ENCODE peak calls at places on chromosomes 5 and 9, in ten cellular contexts. One of them, this sample, is unnamed.

GRCh38 chr5:146313027-146313426 is 25.6 kb upstream of the POU4F3 start:
- DNase-seq in GM12891: no peak
- DNase-seq in NCI-H2081: no peak
- DNase-seq in aorta: no peak
- DNase-seq in stimulated activated CD4-positive, alpha-beta T cell treated with anti-CD3 and anti-CD28 coated beads, Interleukin-1b, Interleukin-23, amount 100 ng/mL, for 1 hour: no peak
- DNase-seq in hepatocyte: no peak
- DNase-seq in activated CD4-positive, alpha-beta T cell treated with anti-CD3 and anti-CD28 coated beads, Interleukin-2, amount 50 U/mL, for 1 hour: no peak
- DNase-seq in AG10803: no peak
- DNase-seq in NCI-H187 treated with DMSO at 0.1 percent for 48 hours: no peak
- DNase-seq in effector CD8-positive, alpha-beta T cell: no peak
- DNase-seq in this sample: no peak

GRCh38 chr9:34675048-34675714 is 12.7 kb upstream of the CCL27 start:
- DNase-seq in GM12891: peak; percentile 50
- DNase-seq in effector CD8-positive, alpha-beta T cell: peak; percentile 20
- DNase-seq in AG10803: peak; percentile 67
- DNase-seq in NCI-H2081: peak; percentile 72
- DNase-seq in activated CD4-positive, alpha-beta T cell treated with anti-CD3 and anti-CD28 coated beads, Interleukin-2, amount 50 U/mL, for 1 hour: peak; percentile 52
- DNase-seq in aorta: peak; percentile 83
- DNase-seq in hepatocyte: peak; percentile 82
- DNase-seq in NCI-H187 treated with DMSO at 0.1 percent for 48 hours: peak; percentile 18
- DNase-seq in stimulated activated CD4-positive, alpha-beta T cell treated with anti-CD3 and anti-CD28 coated beads, Interleukin-1b, Interleukin-23, amount 100 ng/mL, for 1 hour: no peak
- DNase-seq in this sample: peak; percentile 88

GRCh38 chr9:70006299-70006698 is 37.3 kb upstream of the MAMDC2 start:
- DNase-seq in GM12891: no peak
- DNase-seq in AG10803: peak; percentile 18
- DNase-seq in effector CD8-positive, alpha-beta T cell: no peak
- DNase-seq in stimulated activated CD4-positive, alpha-beta T cell treated with anti-CD3 and anti-CD28 coated beads, Interleukin-1b, Interleukin-23, amount 100 ng/mL, for 1 hour: no peak
- DNase-seq in aorta: no peak
- DNase-seq in NCI-H187 treated with DMSO at 0.1 percent for 48 hours: no peak
- DNase-seq in activated CD4-positive, alpha-beta T cell treated with anti-CD3 and anti-CD28 coated beads, Interleukin-2, amount 50 U/mL, for 1 hour: no peak
- DNase-seq in NCI-H2081: no peak
- DNase-seq in hepatocyte: no peak
- DNase-seq in this sample: no peak

GRCh38 chr9:133257398-133258053 is 17.5 kb downstream of the ABO start:
- DNase-seq in aorta: no peak
- DNase-seq in NCI-H187 treated with DMSO at 0.1 percent for 48 hours: no peak
- DNase-seq in NCI-H2081: no peak
- DNase-seq in GM12891: no peak
- DNase-seq in activated CD4-positive, alpha-beta T cell treated with anti-CD3 and anti-CD28 coated beads, Interleukin-2, amount 50 U/mL, for 1 hour: no peak
- DNase-seq in effector CD8-positive, alpha-beta T cell: no peak
- DNase-seq in AG10803: no peak
- DNase-seq in stimulated activated CD4-positive, alpha-beta T cell treated with anti-CD3 and anti-CD28 coated beads, Interleukin-1b, Interleukin-23, amount 100 ng/mL, for 1 hour: no peak
- DNase-seq in hepatocyte: no peak
- DNase-seq in this sample: no peak

GRCh38 chr9:118121361-118121760 is 417.2 kb downstream of the TLR4 start:
- DNase-seq in aorta: no peak
- DNase-seq in NCI-H187 treated with DMSO at 0.1 percent for 48 hours: no peak
- DNase-seq in GM12891: no peak
- DNase-seq in hepatocyte: no peak
- DNase-seq in NCI-H2081: no peak
- DNase-seq in effector CD8-positive, alpha-beta T cell: no peak
- DNase-seq in AG10803: no peak
- DNase-seq in activated CD4-positive, alpha-beta T cell treated with anti-CD3 and anti-CD28 coated beads, Interleukin-2, amount 50 U/mL, for 1 hour: no peak
- DNase-seq in stimulated activated CD4-positive, alpha-beta T cell treated with anti-CD3 and anti-CD28 coated beads, Interleukin-1b, Interleukin-23, amount 100 ng/mL, for 1 hour: no peak
- DNase-seq in this sample: no peak

GRCh38 chr5:102222772-102223171 is 73.3 kb downstream of the SLCO4C1 start:
- DNase-seq in AG10803: no peak
- DNase-seq in effector CD8-positive, alpha-beta T cell: no peak
- DNase-seq in aorta: no peak
- DNase-seq in activated CD4-positive, alpha-beta T cell treated with anti-CD3 and anti-CD28 coated beads, Interleukin-2, amount 50 U/mL, for 1 hour: no peak
- DNase-seq in GM12891: no peak
- DNase-seq in NCI-H187 treated with DMSO at 0.1 percent for 48 hours: no peak
- DNase-seq in NCI-H2081: peak; percentile 30
- DNase-seq in stimulated activated CD4-positive, alpha-beta T cell treated with anti-CD3 and anti-CD28 coated beads, Interleukin-1b, Interleukin-23, amount 100 ng/mL, for 1 hour: no peak
- DNase-seq in hepatocyte: peak; percentile 19
- DNase-seq in this sample: no peak

GRCh38 chr5:175711472-175712312 is 53.8 kb downstream of the HRH2 start:
- DNase-seq in activated CD4-positive, alpha-beta T cell treated with anti-CD3 and anti-CD28 coated beads, Interleukin-2, amount 50 U/mL, for 1 hour: no peak
- DNase-seq in aorta: peak; percentile 40
- DNase-seq in NCI-H187 treated with DMSO at 0.1 percent for 48 hours: no peak
- DNase-seq in effector CD8-positive, alpha-beta T cell: no peak
- DNase-seq in NCI-H2081: no peak
- DNase-seq in hepatocyte: no peak
- DNase-seq in AG10803: no peak
- DNase-seq in stimulated activated CD4-positive, alpha-beta T cell treated with anti-CD3 and anti-CD28 coated beads, Interleukin-1b, Interleukin-23, amount 100 ng/mL, for 1 hour: no peak
- DNase-seq in GM12891: no peak
- DNase-seq in this sample: no peak

GRCh38 chr9:11500780-11501179 is 888.0 kb upstream of the PTPRD start:
- DNase-seq in NCI-H187 treated with DMSO at 0.1 percent for 48 hours: no peak
- DNase-seq in stimulated activated CD4-positive, alpha-beta T cell treated with anti-CD3 and anti-CD28 coated beads, Interleukin-1b, Interleukin-23, amount 100 ng/mL, for 1 hour: no peak
- DNase-seq in NCI-H2081: no peak
- DNase-seq in activated CD4-positive, alpha-beta T cell treated with anti-CD3 and anti-CD28 coated beads, Interleukin-2, amount 50 U/mL, for 1 hour: no peak
- DNase-seq in hepatocyte: no peak
- DNase-seq in effector CD8-positive, alpha-beta T cell: no peak
- DNase-seq in aorta: no peak
- DNase-seq in AG10803: no peak
- DNase-seq in GM12891: no peak
- DNase-seq in this sample: no peak

GRCh38 chr5:171312129-171312819 is 3.2 kb downstream of the TLX3 start:
- DNase-seq in NCI-H187 treated with DMSO at 0.1 percent for 48 hours: no peak
- DNase-seq in aorta: no peak
- DNase-seq in activated CD4-positive, alpha-beta T cell treated with anti-CD3 and anti-CD28 coated beads, Interleukin-2, amount 50 U/mL, for 1 hour: no peak
- DNase-seq in GM12891: no peak
- DNase-seq in stimulated activated CD4-positive, alpha-beta T cell treated with anti-CD3 and anti-CD28 coated beads, Interleukin-1b, Interleukin-23, amount 100 ng/mL, for 1 hour: no peak
- DNase-seq in hepatocyte: no peak
- DNase-seq in NCI-H2081: no peak
- DNase-seq in effector CD8-positive, alpha-beta T cell: no peak
- DNase-seq in AG10803: no peak
- DNase-seq in this sample: no peak

GRCh38 chr9:92850898-92851297 is 26.9 kb downstream of the ZNF484 start:
- DNase-seq in NCI-H2081: no peak
- DNase-seq in aorta: no peak
- DNase-seq in NCI-H187 treated with DMSO at 0.1 percent for 48 hours: no peak
- DNase-seq in effector CD8-positive, alpha-beta T cell: no peak
- DNase-seq in AG10803: no peak
- DNase-seq in GM12891: no peak
- DNase-seq in activated CD4-positive, alpha-beta T cell treated with anti-CD3 and anti-CD28 coated beads, Interleukin-2, amount 50 U/mL, for 1 hour: no peak
- DNase-seq in stimulated activated CD4-positive, alpha-beta T cell treated with anti-CD3 and anti-CD28 coated beads, Interleukin-1b, Interleukin-23, amount 100 ng/mL, for 1 hour: no peak
- DNase-seq in hepatocyte: no peak
- DNase-seq in this sample: no peak

This sample was measured in A673.